ENCODE peak calls at places on chromosomes 12 and 14, in seven cellular contexts. One of them, this sample, is unnamed.

GRCh38 chr12:129201029-129201428 is 347.8 kb downstream of the GLT1D1 start:
- DNase-seq in breast epithelium: no peak
- DNase-seq in body of pancreas: no peak
- DNase-seq in transverse colon: no peak
- DNase-seq in brain microvascular endothelial cell: no peak
- DNase-seq in heart left ventricle: no peak
- DNase-seq in heart right ventricle: no peak
- DNase-seq in this sample: no peak

GRCh38 chr12:47124451-47124850 is 44.7 kb upstream of the AMIGO2 start:
- DNase-seq in breast epithelium: no peak
- DNase-seq in body of pancreas: no peak
- DNase-seq in transverse colon: no peak
- DNase-seq in brain microvascular endothelial cell: peak; percentile 40
- DNase-seq in heart left ventricle: no peak
- DNase-seq in heart right ventricle: no peak
- DNase-seq in this sample: no peak

GRCh38 chr12:3698218-3698974 is 54.5 kb downstream of the CRACR2A start:
- DNase-seq in breast epithelium: no peak
- DNase-seq in body of pancreas: no peak
- DNase-seq in transverse colon: no peak
- DNase-seq in brain microvascular endothelial cell: peak; percentile 93
- DNase-seq in heart left ventricle: no peak
- DNase-seq in heart right ventricle: no peak
- DNase-seq in this sample: peak; percentile 82

GRCh38 chr14:70080081-70080480 is 108.7 kb downstream of the SLC8A3 start:
- DNase-seq in breast epithelium: no peak
- DNase-seq in body of pancreas: no peak
- DNase-seq in transverse colon: no peak
- DNase-seq in brain microvascular endothelial cell: no peak
- DNase-seq in heart left ventricle: no peak
- DNase-seq in heart right ventricle: no peak
- DNase-seq in this sample: no peak

GRCh38 chr14:68395585-68395984 is 397.3 kb downstream of the ZFP36L1 start:
- DNase-seq in breast epithelium: no peak
- DNase-seq in body of pancreas: peak; percentile 28
- DNase-seq in transverse colon: no peak
- DNase-seq in brain microvascular endothelial cell: no peak
- DNase-seq in heart left ventricle: no peak
- DNase-seq in heart right ventricle: no peak
- DNase-seq in this sample: no peak

GRCh38 chr14:48943913-48944312 is 642.3 kb downstream of the RPS29 start:
- DNase-seq in breast epithelium: no peak
- DNase-seq in body of pancreas: no peak
- DNase-seq in transverse colon: no peak
- DNase-seq in brain microvascular endothelial cell: no peak
- DNase-seq in heart left ventricle: no peak
- DNase-seq in heart right ventricle: no peak
- DNase-seq in this sample: no peak

GRCh38 chr14:86129426-86129825 is 599.5 kb downstream of the FLRT2 start:
- DNase-seq in breast epithelium: no peak
- DNase-seq in body of pancreas: no peak
- DNase-seq in transverse colon: no peak
- DNase-seq in brain microvascular endothelial cell: no peak
- DNase-seq in heart left ventricle: no peak
- DNase-seq in heart right ventricle: no peak
- DNase-seq in this sample: no peak

GRCh38 chr14:61973981-61974380 is 211.8 kb downstream of the SNAPC1 start:
- DNase-seq in breast epithelium: no peak
- DNase-seq in body of pancreas: no peak
- DNase-seq in transverse colon: no peak
- DNase-seq in brain microvascular endothelial cell: peak; percentile 88
- DNase-seq in heart left ventricle: no peak
- DNase-seq in heart right ventricle: no peak
- DNase-seq in this sample: no peak

GRCh38 chr12:89884365-89884915 is 175.8 kb upstream of the ATP2B1 start:
- DNase-seq in breast epithelium: no peak
- DNase-seq in body of pancreas: no peak
- DNase-seq in transverse colon: no peak
- DNase-seq in brain microvascular endothelial cell: no peak
- DNase-seq in heart left ventricle: no peak
- DNase-seq in heart right ventricle: no peak
- DNase-seq in this sample: no peak

GRCh38 chr12:49866859-49867579 is 24.1 kb upstream of the BCDIN3D start:
- DNase-seq in breast epithelium: peak; percentile 70
- DNase-seq in body of pancreas: peak; percentile 80
- DNase-seq in transverse colon: peak; percentile 79
- DNase-seq in brain microvascular endothelial cell: peak; percentile 38
- DNase-seq in heart left ventricle: peak; percentile 67
- DNase-seq in heart right ventricle: peak; percentile 72
- DNase-seq in this sample: peak; percentile 80

GRCh38 chr12:102474438-102475064 is 5.8 kb downstream of the IGF1 start:
- DNase-seq in breast epithelium: no peak
- DNase-seq in body of pancreas: no peak
- DNase-seq in transverse colon: no peak
- DNase-seq in brain microvascular endothelial cell: no peak
- DNase-seq in heart left ventricle: no peak
- DNase-seq in heart right ventricle: no peak
- DNase-seq in this sample: no peak

GRCh38 chr14:89625988-89626806 is 209.2 kb upstream of the FOXN3 start:
- DNase-seq in breast epithelium: no peak
- DNase-seq in body of pancreas: no peak
- DNase-seq in transverse colon: no peak
- DNase-seq in brain microvascular endothelial cell: no peak
- DNase-seq in heart left ventricle: no peak
- DNase-seq in heart right ventricle: no peak
- DNase-seq in this sample: no peak

GRCh38 chr14:27409936-27410335 is 812.1 kb upstream of the NOVA1 start:
- DNase-seq in breast epithelium: no peak
- DNase-seq in body of pancreas: no peak
- DNase-seq in transverse colon: no peak
- DNase-seq in brain microvascular endothelial cell: no peak
- DNase-seq in heart left ventricle: no peak
- DNase-seq in heart right ventricle: no peak
- DNase-seq in this sample: no peak

GRCh38 chr12:30965613-30965985 is 39.1 kb downstream of the TSPAN11 start:
- DNase-seq in breast epithelium: no peak
- DNase-seq in body of pancreas: peak; percentile 45
- DNase-seq in transverse colon: no peak
- DNase-seq in brain microvascular endothelial cell: no peak
- DNase-seq in heart left ventricle: no peak
- DNase-seq in heart right ventricle: no peak
- DNase-seq in this sample: peak; percentile 45

GRCh38 chr12:15796493-15797141 is 7.4 kb upstream of the EPS8 start:
- DNase-seq in breast epithelium: no peak
- DNase-seq in body of pancreas: no peak
- DNase-seq in transverse colon: no peak
- DNase-seq in brain microvascular endothelial cell: peak; percentile 34
- DNase-seq in heart left ventricle: no peak
- DNase-seq in heart right ventricle: no peak
- DNase-seq in this sample: no peak

GRCh38 chr12:58919271-58920101 is 818 bp downstream of the LRIG3 start:
- DNase-seq in breast epithelium: peak; percentile 30
- DNase-seq in body of pancreas: peak; percentile 54
- DNase-seq in transverse colon: peak; percentile 42
- DNase-seq in brain microvascular endothelial cell: peak; percentile 36
- DNase-seq in heart left ventricle: peak; percentile 10
- DNase-seq in heart right ventricle: no peak
- DNase-seq in this sample: peak; percentile 14

GRCh38 chr12:46364777-46365580 is 7.6 kb downstream of the SLC38A2 start:
- DNase-seq in breast epithelium: no peak
- DNase-seq in body of pancreas: peak; percentile 88
- DNase-seq in transverse colon: peak; percentile 71
- DNase-seq in brain microvascular endothelial cell: peak; percentile 82
- DNase-seq in heart left ventricle: peak; percentile 68
- DNase-seq in heart right ventricle: no peak
- DNase-seq in this sample: no peak

GRCh38 chr12:45049912-45050318 is 984 bp downstream of the DBX2 start:
- DNase-seq in breast epithelium: no peak
- DNase-seq in body of pancreas: no peak
- DNase-seq in transverse colon: no peak
- DNase-seq in brain microvascular endothelial cell: no peak
- DNase-seq in heart left ventricle: no peak
- DNase-seq in heart right ventricle: no peak
- DNase-seq in this sample: no peak

GRCh38 chr14:96125536-96125935 is 79.1 kb upstream of the BDKRB2 start:
- DNase-seq in breast epithelium: no peak
- DNase-seq in body of pancreas: no peak
- DNase-seq in transverse colon: no peak
- DNase-seq in brain microvascular endothelial cell: no peak
- DNase-seq in heart left ventricle: no peak
- DNase-seq in heart right ventricle: no peak
- DNase-seq in this sample: no peak

GRCh38 chr14:39431416-39432178 is 636 bp downstream of the FBXO33 start:
- DNase-seq in breast epithelium: peak; percentile 22
- DNase-seq in body of pancreas: peak; percentile 57
- DNase-seq in transverse colon: peak; percentile 57
- DNase-seq in brain microvascular endothelial cell: peak; percentile 25
- DNase-seq in heart left ventricle: peak; percentile 21
- DNase-seq in heart right ventricle: peak; percentile 42
- DNase-seq in this sample: peak; percentile 29

GRCh38 chr12:114799574-114800487 is 115.9 kb upstream of the TBX3 start:
- DNase-seq in breast epithelium: no peak
- DNase-seq in body of pancreas: peak; percentile 79
- DNase-seq in transverse colon: peak; percentile 15
- DNase-seq in brain microvascular endothelial cell: no peak
- DNase-seq in heart left ventricle: peak; percentile 81
- DNase-seq in heart right ventricle: peak; percentile 81
- DNase-seq in this sample: no peak

GRCh38 chr12:44217146-44217883 is 381.4 kb downstream of the TMEM117 start:
- DNase-seq in breast epithelium: no peak
- DNase-seq in body of pancreas: no peak
- DNase-seq in transverse colon: no peak
- DNase-seq in brain microvascular endothelial cell: no peak
- DNase-seq in heart left ventricle: no peak
- DNase-seq in heart right ventricle: no peak
- DNase-seq in this sample: no peak

GRCh38 chr12:93127582-93128331 is 198.7 kb upstream of the EEA1 start:
- DNase-seq in breast epithelium: peak; percentile 88
- DNase-seq in body of pancreas: peak; percentile 75
- DNase-seq in transverse colon: peak; percentile 49
- DNase-seq in brain microvascular endothelial cell: peak; percentile 59
- DNase-seq in heart left ventricle: peak; percentile 77
- DNase-seq in heart right ventricle: peak; percentile 72
- DNase-seq in this sample: no peak
- TF ChIP-seq CTCF in breast epithelium: peak; percentile 62
- TF ChIP-seq CTCF in body of pancreas: peak; percentile 8
- TF ChIP-seq CTCF in transverse colon: peak; percentile 21
- TF ChIP-seq CTCF in brain microvascular endothelial cell: peak; percentile 58
- TF ChIP-seq CTCF in heart left ventricle: no peak
- TF ChIP-seq CTCF in heart right ventricle: peak; percentile 49
- TF ChIP-seq CTCF in this sample: no peak

GRCh38 chr12:459050-459429 is 699 bp upstream of the B4GALNT3 start:
- DNase-seq in breast epithelium: no peak
- DNase-seq in body of pancreas: no peak
- DNase-seq in transverse colon: no peak
- DNase-seq in brain microvascular endothelial cell: no peak
- DNase-seq in heart left ventricle: no peak
- DNase-seq in heart right ventricle: no peak
- DNase-seq in this sample: no peak
- H3K4me3 ChIP-seq in breast epithelium: peak overlapping the region; percentile 83
- H3K4me3 ChIP-seq in body of pancreas: no peak overlapping the region
- H3K4me3 ChIP-seq in transverse colon: peak overlapping the region; percentile 70
- H3K4me3 ChIP-seq in brain microvascular endothelial cell: no peak overlapping the region
- H3K4me3 ChIP-seq in heart left ventricle: no peak overlapping the region
- H3K4me3 ChIP-seq in heart right ventricle: no peak overlapping the region
- H3K4me3 ChIP-seq in this sample: peak overlapping the region; percentile 61

GRCh38 chr12:124761876-124762275 is 101.8 kb downstream of the SCARB1 start:
- DNase-seq in breast epithelium: no peak
- DNase-seq in body of pancreas: no peak
- DNase-seq in transverse colon: no peak
- DNase-seq in brain microvascular endothelial cell: no peak
- DNase-seq in heart left ventricle: no peak
- DNase-seq in heart right ventricle: peak; percentile 68
- DNase-seq in this sample: no peak
- H3K27ac ChIP-seq in breast epithelium: no peak overlapping the region
- H3K27ac ChIP-seq in body of pancreas: no peak overlapping the region
- H3K27ac ChIP-seq in transverse colon: no peak overlapping the region
- H3K27ac ChIP-seq in brain microvascular endothelial cell: no peak overlapping the region
- H3K27ac ChIP-seq in heart left ventricle: no peak overlapping the region
- H3K27ac ChIP-seq in heart right ventricle: peak overlapping the region; percentile 18
- H3K27ac ChIP-seq in this sample: no peak overlapping the region

GRCh38 chr14:60266021-60266937 is 17.3 kb downstream of the PPM1A start:
- DNase-seq in breast epithelium: no peak
- DNase-seq in body of pancreas: no peak
- DNase-seq in transverse colon: no peak
- DNase-seq in brain microvascular endothelial cell: peak; percentile 30
- DNase-seq in heart left ventricle: no peak
- DNase-seq in heart right ventricle: no peak
- DNase-seq in this sample: peak; percentile 36
- TF ChIP-seq CTCF in breast epithelium: no peak
- TF ChIP-seq CTCF in body of pancreas: no peak
- TF ChIP-seq CTCF in transverse colon: peak; percentile 27
- TF ChIP-seq CTCF in brain microvascular endothelial cell: peak; percentile 72
- TF ChIP-seq CTCF in heart left ventricle: peak; percentile 25
- TF ChIP-seq CTCF in heart right ventricle: peak; percentile 33
- TF ChIP-seq CTCF in this sample: peak; percentile 59

GRCh38 chr14:36827861-36828260 is 166.2 kb downstream of the PAX9 start:
- DNase-seq in breast epithelium: no peak
- DNase-seq in body of pancreas: no peak
- DNase-seq in transverse colon: no peak
- DNase-seq in brain microvascular endothelial cell: no peak
- DNase-seq in heart left ventricle: no peak
- DNase-seq in heart right ventricle: no peak
- DNase-seq in this sample: no peak
- H3K4me3 ChIP-seq in breast epithelium: no peak overlapping the region
- H3K4me3 ChIP-seq in body of pancreas: no peak overlapping the region
- H3K4me3 ChIP-seq in transverse colon: no peak overlapping the region
- H3K4me3 ChIP-seq in brain microvascular endothelial cell: no peak overlapping the region
- H3K4me3 ChIP-seq in heart left ventricle: no peak overlapping the region
- H3K4me3 ChIP-seq in heart right ventricle: no peak overlapping the region
- H3K4me3 ChIP-seq in this sample: no peak overlapping the region

GRCh38 chr12:55909513-55909884 is 18.2 kb downstream of the PYM1 start:
- DNase-seq in breast epithelium: no peak
- DNase-seq in body of pancreas: no peak
- DNase-seq in transverse colon: no peak
- DNase-seq in brain microvascular endothelial cell: no peak
- DNase-seq in heart left ventricle: no peak
- DNase-seq in heart right ventricle: no peak
- DNase-seq in this sample: no peak
- H3K27ac ChIP-seq in breast epithelium: peak overlapping the region; percentile 57
- H3K27ac ChIP-seq in body of pancreas: peak overlapping the region; percentile 87
- H3K27ac ChIP-seq in transverse colon: no peak overlapping the region
- H3K27ac ChIP-seq in brain microvascular endothelial cell: peak overlapping the region; percentile 68
- H3K27ac ChIP-seq in heart left ventricle: no peak overlapping the region
- H3K27ac ChIP-seq in heart right ventricle: peak overlapping the region; percentile 9
- H3K27ac ChIP-seq in this sample: no peak overlapping the region

GRCh38 chr14:54715244-54715643 is 148.3 kb downstream of the SAMD4A start:
- DNase-seq in breast epithelium: no peak
- DNase-seq in body of pancreas: no peak
- DNase-seq in transverse colon: no peak
- DNase-seq in brain microvascular endothelial cell: peak; percentile 18
- DNase-seq in heart left ventricle: no peak
- DNase-seq in heart right ventricle: no peak
- DNase-seq in this sample: no peak
- TF ChIP-seq CTCF in breast epithelium: no peak
- TF ChIP-seq CTCF in body of pancreas: no peak
- TF ChIP-seq CTCF in transverse colon: no peak
- TF ChIP-seq CTCF in brain microvascular endothelial cell: peak; percentile 41
- TF ChIP-seq CTCF in heart left ventricle: no peak
- TF ChIP-seq CTCF in heart right ventricle: peak; percentile 33
- TF ChIP-seq CTCF in this sample: no peak